ENCODE peak calls at places on chromosomes 16 and 17, in ten cellular contexts. One of them, this sample, is unnamed.
A peak's percentile ranks its signal among the peaks of the same experiment; 100 is the strongest.

GRCh38 chr17:62017912-62018311 is 47.2 kb downstream of the MED13 start:
- DNase-seq in uterus: no peak
- DNase-seq in WTC11: no peak
- DNase-seq in AG09319: no peak
- DNase-seq in A549: no peak
- DNase-seq in fibroblast of lung: peak; percentile 20
- DNase-seq in pancreas: no peak
- DNase-seq in endodermal cell: no peak
- DNase-seq in B cell: no peak
- DNase-seq in AG09309: no peak
- DNase-seq in this sample: no peak

GRCh38 chr17:27976331-27976730 is 66.1 kb upstream of the NLK start:
- DNase-seq in AG09309: no peak
- DNase-seq in fibroblast of lung: no peak
- DNase-seq in pancreas: no peak
- DNase-seq in endodermal cell: no peak
- DNase-seq in B cell: no peak
- DNase-seq in uterus: no peak
- DNase-seq in WTC11: no peak
- DNase-seq in A549: no peak
- DNase-seq in AG09319: no peak
- DNase-seq in this sample: no peak

GRCh38 chr17:32586666-32587065 is 99.9 kb downstream of the CDK5R1 start:
- DNase-seq in WTC11: no peak
- DNase-seq in pancreas: no peak
- DNase-seq in fibroblast of lung: no peak
- DNase-seq in uterus: no peak
- DNase-seq in B cell: no peak
- DNase-seq in AG09319: no peak
- DNase-seq in AG09309: no peak
- DNase-seq in A549: no peak
- DNase-seq in endodermal cell: no peak
- DNase-seq in this sample: no peak

GRCh38 chr16:83212301-83212841 is 585.6 kb downstream of the CDH13 start:
- DNase-seq in pancreas: no peak
- DNase-seq in uterus: no peak
- DNase-seq in A549: no peak
- DNase-seq in endodermal cell: no peak
- DNase-seq in B cell: no peak
- DNase-seq in WTC11: no peak
- DNase-seq in AG09309: no peak
- DNase-seq in fibroblast of lung: no peak
- DNase-seq in AG09319: no peak
- DNase-seq in this sample: peak; percentile 41

GRCh38 chr16:1613728-1614225 is 1.6 kb downstream of the CRAMP1 start:
- DNase-seq in A549: no peak
- DNase-seq in WTC11: peak; percentile 25
- DNase-seq in uterus: peak; percentile 27
- DNase-seq in fibroblast of lung: no peak
- DNase-seq in endodermal cell: peak; percentile 61
- DNase-seq in pancreas: no peak
- DNase-seq in B cell: peak; percentile 37
- DNase-seq in AG09319: no peak
- DNase-seq in AG09309: no peak
- DNase-seq in this sample: peak; percentile 20

GRCh38 chr17:2025220-2025621 is at the start of gene RTN4RL1:
- DNase-seq in endodermal cell: peak; percentile 90
- DNase-seq in A549: peak; percentile 80
- DNase-seq in B cell: peak; percentile 71
- DNase-seq in WTC11: peak; percentile 56
- DNase-seq in fibroblast of lung: peak; percentile 68
- DNase-seq in AG09309: no peak
- DNase-seq in AG09319: no peak
- DNase-seq in pancreas: peak; percentile 74
- DNase-seq in uterus: peak; percentile 65
- DNase-seq in this sample: peak; percentile 22

GRCh38 chr16:49733278-49734009 is 122.5 kb downstream of the ZNF423 start:
- DNase-seq in WTC11: no peak
- DNase-seq in uterus: no peak
- DNase-seq in pancreas: no peak
- DNase-seq in fibroblast of lung: no peak
- DNase-seq in AG09319: no peak
- DNase-seq in B cell: no peak
- DNase-seq in AG09309: no peak
- DNase-seq in endodermal cell: no peak
- DNase-seq in A549: no peak
- DNase-seq in this sample: no peak

GRCh38 chr16:337437-337836 is 15.1 kb downstream of the AXIN1 start:
- DNase-seq in A549: no peak
- DNase-seq in uterus: no peak
- DNase-seq in AG09319: no peak
- DNase-seq in WTC11: no peak
- DNase-seq in AG09309: no peak
- DNase-seq in pancreas: no peak
- DNase-seq in endodermal cell: no peak
- DNase-seq in fibroblast of lung: no peak
- DNase-seq in B cell: no peak
- DNase-seq in this sample: no peak

GRCh38 chr17:35749560-35750412 is 3.3 kb downstream of the GAS2L2 start:
- DNase-seq in AG09309: no peak
- DNase-seq in endodermal cell: peak; percentile 82
- DNase-seq in uterus: no peak
- DNase-seq in A549: no peak
- DNase-seq in WTC11: peak; percentile 44
- DNase-seq in pancreas: no peak
- DNase-seq in B cell: no peak
- DNase-seq in AG09319: no peak
- DNase-seq in fibroblast of lung: no peak
- DNase-seq in this sample: no peak

GRCh38 chr17:62923515-62924150 is 42.4 kb upstream of the TANC2 start:
- DNase-seq in uterus: no peak
- DNase-seq in A549: no peak
- DNase-seq in pancreas: no peak
- DNase-seq in AG09319: no peak
- DNase-seq in fibroblast of lung: no peak
- DNase-seq in B cell: no peak
- DNase-seq in AG09309: no peak
- DNase-seq in WTC11: no peak
- DNase-seq in endodermal cell: no peak
- DNase-seq in this sample: no peak

GRCh38 chr17:65586899-65587298 is 25.5 kb upstream of the AXIN2 start:
- DNase-seq in fibroblast of lung: no peak
- DNase-seq in uterus: no peak
- DNase-seq in AG09319: no peak
- DNase-seq in B cell: no peak
- DNase-seq in endodermal cell: no peak
- DNase-seq in A549: no peak
- DNase-seq in WTC11: no peak
- DNase-seq in pancreas: no peak
- DNase-seq in AG09309: no peak
- DNase-seq in this sample: no peak

GRCh38 chr17:28398280-28398981 is 7.6 kb downstream of the SLC46A1 start:
- DNase-seq in AG09319: no peak
- DNase-seq in WTC11: no peak
- DNase-seq in AG09309: no peak
- DNase-seq in B cell: no peak
- DNase-seq in fibroblast of lung: peak; percentile 20
- DNase-seq in pancreas: no peak
- DNase-seq in uterus: no peak
- DNase-seq in endodermal cell: no peak
- DNase-seq in A549: no peak
- DNase-seq in this sample: no peak

DNA sequence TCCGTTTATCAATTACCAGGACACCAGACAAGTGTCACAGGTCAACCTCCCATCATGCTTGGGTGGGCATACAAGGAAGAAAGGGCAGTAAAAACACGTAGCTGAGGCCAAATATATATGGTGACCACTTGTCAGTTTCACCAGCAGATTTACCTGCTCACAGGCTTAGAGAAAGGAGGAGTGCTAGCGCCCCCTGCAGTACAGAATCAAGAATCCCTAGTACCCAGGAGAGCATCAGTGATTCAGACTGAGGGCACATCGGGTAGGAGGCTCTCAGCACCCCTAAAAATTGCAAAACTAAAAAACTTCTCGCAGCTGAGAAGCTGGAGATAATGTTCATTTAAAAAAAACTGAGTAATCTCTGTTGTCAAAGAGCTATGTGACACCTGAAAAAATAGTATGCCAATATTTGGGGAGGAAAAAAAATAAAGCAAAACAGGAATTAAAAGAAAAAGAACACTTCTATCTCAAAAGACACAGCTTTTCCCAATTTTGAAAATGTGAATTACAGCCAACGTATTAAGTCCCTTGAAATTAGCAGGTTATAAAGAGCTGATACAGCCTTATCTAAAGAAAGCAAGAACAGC is 21.2 kb upstream of the MON1B start:
- DNase-seq in B cell: peak; percentile 53
- DNase-seq in AG09309: no peak
- DNase-seq in endodermal cell: peak; percentile 88
- DNase-seq in AG09319: no peak
- DNase-seq in WTC11: peak; percentile 70
- DNase-seq in pancreas: no peak
- DNase-seq in fibroblast of lung: peak; percentile 47
- DNase-seq in uterus: no peak
- DNase-seq in A549: peak; percentile 33
- DNase-seq in this sample: peak; percentile 65
- TF ChIP-seq CTCF in B cell: peak; percentile 72
- TF ChIP-seq CTCF in AG09309: peak; percentile 72
- TF ChIP-seq CTCF in endodermal cell: peak; percentile 91
- TF ChIP-seq CTCF in AG09319: peak; percentile 67
- TF ChIP-seq CTCF in WTC11: peak; percentile 65
- TF ChIP-seq CTCF in pancreas: peak; percentile 9
- TF ChIP-seq CTCF in fibroblast of lung: peak; percentile 43
- TF ChIP-seq CTCF in uterus: no peak
- TF ChIP-seq CTCF in A549: peak; percentile 56
- TF ChIP-seq CTCF in this sample: peak; percentile 91

DNA sequence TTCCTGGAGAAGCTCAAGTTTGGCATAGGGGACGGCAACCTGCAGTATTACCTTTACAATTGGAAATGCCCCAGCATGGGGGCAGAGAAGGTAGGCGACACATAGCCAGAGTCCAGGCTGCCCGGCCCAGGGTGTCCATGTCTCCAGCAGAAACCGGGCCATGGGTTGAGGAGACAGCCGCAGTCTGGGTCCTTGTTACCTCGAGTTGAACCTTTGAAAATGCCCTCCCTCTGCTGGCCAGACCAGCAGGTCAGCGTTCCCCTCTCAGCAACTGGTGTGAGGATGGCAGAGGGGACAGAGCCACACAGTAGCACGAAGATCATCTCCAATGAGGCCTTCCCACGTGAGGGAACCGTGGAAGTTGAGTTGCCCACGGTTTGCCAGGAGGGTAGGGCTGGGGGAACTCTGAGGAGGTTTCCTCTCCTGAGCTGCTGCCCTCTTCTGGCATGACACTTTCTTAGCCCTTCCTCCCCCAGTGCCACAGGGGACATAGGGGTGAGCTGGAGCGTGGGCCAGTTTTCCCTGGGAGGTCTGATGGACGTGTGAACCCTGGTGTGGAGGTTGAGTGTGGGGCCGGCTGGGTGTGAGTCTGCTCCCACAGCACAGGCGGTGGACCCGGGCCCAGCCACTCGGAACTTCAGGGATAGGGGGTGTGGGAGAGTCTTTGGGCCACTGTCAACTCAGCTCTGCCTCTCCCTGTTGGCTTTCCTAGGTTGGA is 27.2 kb downstream of the PLCD3 start:
- DNase-seq in endodermal cell: peak; percentile 62
- DNase-seq in uterus: no peak
- DNase-seq in B cell: no peak
- DNase-seq in pancreas: no peak
- DNase-seq in AG09309: no peak
- DNase-seq in AG09319: no peak
- DNase-seq in WTC11: no peak
- DNase-seq in A549: no peak
- DNase-seq in fibroblast of lung: no peak
- DNase-seq in this sample: no peak
- TF ChIP-seq CTCF in endodermal cell: peak; percentile 41
- TF ChIP-seq CTCF in uterus: no peak
- TF ChIP-seq CTCF in B cell: no peak
- TF ChIP-seq CTCF in pancreas: no peak
- TF ChIP-seq CTCF in AG09309: peak; percentile 4
- TF ChIP-seq CTCF in AG09319: no peak
- TF ChIP-seq CTCF in WTC11: no peak
- TF ChIP-seq CTCF in A549: peak; percentile 47
- TF ChIP-seq CTCF in fibroblast of lung: peak; percentile 8
- TF ChIP-seq CTCF in this sample: peak; percentile 13

GRCh38 chr16:75948886-75949285 is 222.6 kb upstream of the CPHXL start:
- DNase-seq in pancreas: no peak
- DNase-seq in fibroblast of lung: no peak
- DNase-seq in B cell: no peak
- DNase-seq in WTC11: no peak
- DNase-seq in endodermal cell: no peak
- DNase-seq in AG09309: no peak
- DNase-seq in A549: no peak
- DNase-seq in AG09319: no peak
- DNase-seq in uterus: no peak
- DNase-seq in this sample: no peak
- TF ChIP-seq CTCF in pancreas: no peak
- TF ChIP-seq CTCF in fibroblast of lung: no peak
- TF ChIP-seq CTCF in B cell: no peak
- TF ChIP-seq CTCF in WTC11: no peak
- TF ChIP-seq CTCF in endodermal cell: no peak
- TF ChIP-seq CTCF in AG09309: no peak
- TF ChIP-seq CTCF in A549: no peak
- TF ChIP-seq CTCF in AG09319: no peak
- TF ChIP-seq CTCF in uterus: no peak
- TF ChIP-seq CTCF in this sample: no peak

DNA sequence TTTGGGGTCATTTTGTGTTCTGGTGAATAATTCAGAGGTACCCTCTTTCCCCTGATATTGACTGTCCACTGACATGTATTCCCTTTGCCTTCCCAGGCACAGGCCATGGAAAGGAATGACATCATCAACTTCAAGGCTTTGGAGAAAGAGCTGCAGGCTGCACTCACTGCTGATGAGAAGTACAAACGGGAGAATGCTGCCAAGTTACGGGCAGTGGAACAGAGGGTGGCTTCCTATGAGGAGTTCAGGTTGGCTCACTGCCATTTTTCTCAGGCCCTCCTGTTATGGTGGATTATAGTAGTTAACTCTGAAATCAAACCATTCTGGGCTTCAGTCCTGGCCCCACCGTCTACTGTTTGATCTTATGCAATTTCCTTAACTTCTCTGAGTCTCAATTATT is 1.6 kb upstream of the EFTUD2 start:
- DNase-seq in fibroblast of lung: peak; percentile 90
- DNase-seq in WTC11: no peak
- DNase-seq in pancreas: no peak
- DNase-seq in endodermal cell: no peak
- DNase-seq in B cell: no peak
- DNase-seq in AG09309: peak; percentile 35
- DNase-seq in AG09319: no peak
- DNase-seq in A549: no peak
- DNase-seq in uterus: no peak
- DNase-seq in this sample: no peak
- TF ChIP-seq CTCF in fibroblast of lung: no peak
- TF ChIP-seq CTCF in WTC11: no peak
- TF ChIP-seq CTCF in pancreas: no peak
- TF ChIP-seq CTCF in endodermal cell: no peak
- TF ChIP-seq CTCF in B cell: no peak
- TF ChIP-seq CTCF in AG09309: no peak
- TF ChIP-seq CTCF in AG09319: no peak
- TF ChIP-seq CTCF in A549: no peak
- TF ChIP-seq CTCF in uterus: no peak
- TF ChIP-seq CTCF in this sample: no peak